ENCODE peak calls at places on chromosomes 6 and 20, in nine cellular contexts. One of them, this sample, is unnamed.

GRCh38 chr6:43635387-43636311 is at the start of gene MAD2L1BP:
- DNase-seq in PC-3: peak; percentile 74
- DNase-seq in OCI-LY7: peak; percentile 89
- DNase-seq in GM23338: peak; percentile 90
- DNase-seq in hepatocyte: peak; percentile 91
- DNase-seq in GM23248: peak; percentile 85
- DNase-seq in PC-9: peak; percentile 51
- DNase-seq in HCT116: peak; percentile 56
- DNase-seq in SK-N-SH: peak; percentile 86
- DNase-seq in this sample: peak; percentile 85

GRCh38 chr6:80608881-80609280 is 502.4 kb downstream of the BCKDHB start:
- DNase-seq in OCI-LY7: no peak
- DNase-seq in hepatocyte: no peak
- DNase-seq in HCT116: no peak
- DNase-seq in PC-3: no peak
- DNase-seq in GM23248: peak; percentile 62
- DNase-seq in PC-9: no peak
- DNase-seq in GM23338: no peak
- DNase-seq in SK-N-SH: no peak
- DNase-seq in this sample: no peak

GRCh38 chr20:1893721-1894470 is 1.3 kb upstream of the SIRPA start:
- DNase-seq in HCT116: peak; percentile 4
- DNase-seq in OCI-LY7: no peak
- DNase-seq in PC-9: no peak
- DNase-seq in GM23248: peak; percentile 47
- DNase-seq in hepatocyte: no peak
- DNase-seq in SK-N-SH: no peak
- DNase-seq in PC-3: no peak
- DNase-seq in GM23338: peak; percentile 81
- DNase-seq in this sample: no peak

GRCh38 chr6:157314705-157315321 is 8.5 kb downstream of the TMEM242 start:
- DNase-seq in GM23338: peak; percentile 83
- DNase-seq in GM23248: peak; percentile 84
- DNase-seq in OCI-LY7: peak; percentile 81
- DNase-seq in SK-N-SH: peak; percentile 69
- DNase-seq in hepatocyte: peak; percentile 73
- DNase-seq in PC-9: peak; percentile 66
- DNase-seq in HCT116: peak; percentile 58
- DNase-seq in PC-3: peak; percentile 75
- DNase-seq in this sample: peak; percentile 69

GRCh38 chr6:14068133-14068532 is 49.4 kb upstream of the CD83 start:
- DNase-seq in PC-9: peak; percentile 95
- DNase-seq in GM23338: no peak
- DNase-seq in GM23248: peak; percentile 86
- DNase-seq in PC-3: peak; percentile 96
- DNase-seq in SK-N-SH: no peak
- DNase-seq in hepatocyte: no peak
- DNase-seq in OCI-LY7: no peak
- DNase-seq in HCT116: no peak
- DNase-seq in this sample: no peak

GRCh38 chr6:83707829-83708545 is 914 bp downstream of the SNAP91 start:
- DNase-seq in SK-N-SH: peak; percentile 79
- DNase-seq in PC-3: no peak
- DNase-seq in GM23248: peak; percentile 33
- DNase-seq in OCI-LY7: no peak
- DNase-seq in GM23338: peak; percentile 65
- DNase-seq in PC-9: no peak
- DNase-seq in HCT116: no peak
- DNase-seq in hepatocyte: peak; percentile 8
- DNase-seq in this sample: no peak

GRCh38 chr20:21105429-21106170 is 558 bp downstream of the LINC00237 start:
- DNase-seq in GM23248: no peak
- DNase-seq in PC-9: no peak
- DNase-seq in PC-3: no peak
- DNase-seq in GM23338: peak; percentile 83
- DNase-seq in SK-N-SH: peak; percentile 45
- DNase-seq in hepatocyte: no peak
- DNase-seq in HCT116: no peak
- DNase-seq in OCI-LY7: no peak
- DNase-seq in this sample: no peak

GRCh38 chr6:89298680-89299450 is 16.2 kb downstream of the GABRR2 start:
- DNase-seq in GM23248: peak; percentile 27
- DNase-seq in HCT116: peak; percentile 58
- DNase-seq in GM23338: no peak
- DNase-seq in SK-N-SH: no peak
- DNase-seq in PC-9: peak; percentile 92
- DNase-seq in PC-3: peak; percentile 89
- DNase-seq in OCI-LY7: no peak
- DNase-seq in hepatocyte: peak; percentile 35
- DNase-seq in this sample: peak; percentile 93

GRCh38 chr6:170049641-170050491 is 241.0 kb downstream of the DLL1 start:
- DNase-seq in OCI-LY7: no peak
- DNase-seq in hepatocyte: peak; percentile 68
- DNase-seq in PC-9: no peak
- DNase-seq in GM23338: no peak
- DNase-seq in GM23248: peak; percentile 90
- DNase-seq in PC-3: no peak
- DNase-seq in SK-N-SH: peak; percentile 56
- DNase-seq in HCT116: no peak
- DNase-seq in this sample: no peak

GRCh38 chr6:51472745-51473483 is 614.5 kb downstream of the PKHD1 start:
- DNase-seq in GM23248: no peak
- DNase-seq in PC-9: peak; percentile 38
- DNase-seq in hepatocyte: peak; percentile 65
- DNase-seq in OCI-LY7: no peak
- DNase-seq in HCT116: no peak
- DNase-seq in PC-3: peak; percentile 95
- DNase-seq in SK-N-SH: no peak
- DNase-seq in GM23338: peak; percentile 34
- DNase-seq in this sample: no peak

GRCh38 chr20:35738410-35739179 is 3.5 kb downstream of the RBM39 start:
- DNase-seq in GM23338: no peak
- DNase-seq in OCI-LY7: no peak
- DNase-seq in GM23248: no peak
- DNase-seq in hepatocyte: no peak
- DNase-seq in SK-N-SH: no peak
- DNase-seq in PC-9: no peak
- DNase-seq in HCT116: no peak
- DNase-seq in PC-3: no peak
- DNase-seq in this sample: no peak
- H3K27ac ChIP-seq in GM23338: peak overlapping the region; percentile 28
- H3K27ac ChIP-seq in OCI-LY7: no peak overlapping the region
- H3K27ac ChIP-seq in GM23248: peak overlapping the region; percentile 96
- H3K27ac ChIP-seq in hepatocyte: no peak overlapping the region
- H3K27ac ChIP-seq in SK-N-SH: no peak overlapping the region
- H3K27ac ChIP-seq in PC-9: no peak overlapping the region
- H3K27ac ChIP-seq in HCT116: no peak overlapping the region
- H3K27ac ChIP-seq in PC-3: no peak overlapping the region
- H3K27ac ChIP-seq in this sample: no peak overlapping the region

GRCh38 chr6:34242252-34243130 is 5.8 kb downstream of the HMGA1 start:
- DNase-seq in GM23338: no peak
- DNase-seq in HCT116: no peak
- DNase-seq in PC-3: peak; percentile 44
- DNase-seq in hepatocyte: no peak
- DNase-seq in PC-9: no peak
- DNase-seq in SK-N-SH: no peak
- DNase-seq in OCI-LY7: no peak
- DNase-seq in GM23248: peak; percentile 56
- DNase-seq in this sample: no peak

GRCh38 chr6:34243131-34243771 is 5.6 kb downstream of the SMIM29 start:
- DNase-seq in HCT116: no peak
- DNase-seq in GM23248: peak; percentile 69
- DNase-seq in OCI-LY7: no peak
- DNase-seq in GM23338: no peak
- DNase-seq in SK-N-SH: no peak
- DNase-seq in PC-3: peak; percentile 67
- DNase-seq in hepatocyte: no peak
- DNase-seq in PC-9: peak; percentile 60
- DNase-seq in this sample: no peak

GRCh38 chr6:34240329-34241248 is 3.9 kb downstream of the HMGA1 start:
- DNase-seq in OCI-LY7: no peak
- DNase-seq in GM23248: no peak
- DNase-seq in PC-9: no peak
- DNase-seq in HCT116: no peak
- DNase-seq in hepatocyte: no peak
- DNase-seq in SK-N-SH: no peak
- DNase-seq in GM23338: no peak
- DNase-seq in PC-3: no peak
- DNase-seq in this sample: no peak

GRCh38 chr6:34239893-34240292 is 3.2 kb downstream of the HMGA1 start:
- DNase-seq in hepatocyte: no peak
- DNase-seq in SK-N-SH: no peak
- DNase-seq in GM23248: no peak
- DNase-seq in GM23338: no peak
- DNase-seq in PC-3: no peak
- DNase-seq in OCI-LY7: no peak
- DNase-seq in HCT116: no peak
- DNase-seq in PC-9: no peak
- DNase-seq in this sample: no peak

DNA sequence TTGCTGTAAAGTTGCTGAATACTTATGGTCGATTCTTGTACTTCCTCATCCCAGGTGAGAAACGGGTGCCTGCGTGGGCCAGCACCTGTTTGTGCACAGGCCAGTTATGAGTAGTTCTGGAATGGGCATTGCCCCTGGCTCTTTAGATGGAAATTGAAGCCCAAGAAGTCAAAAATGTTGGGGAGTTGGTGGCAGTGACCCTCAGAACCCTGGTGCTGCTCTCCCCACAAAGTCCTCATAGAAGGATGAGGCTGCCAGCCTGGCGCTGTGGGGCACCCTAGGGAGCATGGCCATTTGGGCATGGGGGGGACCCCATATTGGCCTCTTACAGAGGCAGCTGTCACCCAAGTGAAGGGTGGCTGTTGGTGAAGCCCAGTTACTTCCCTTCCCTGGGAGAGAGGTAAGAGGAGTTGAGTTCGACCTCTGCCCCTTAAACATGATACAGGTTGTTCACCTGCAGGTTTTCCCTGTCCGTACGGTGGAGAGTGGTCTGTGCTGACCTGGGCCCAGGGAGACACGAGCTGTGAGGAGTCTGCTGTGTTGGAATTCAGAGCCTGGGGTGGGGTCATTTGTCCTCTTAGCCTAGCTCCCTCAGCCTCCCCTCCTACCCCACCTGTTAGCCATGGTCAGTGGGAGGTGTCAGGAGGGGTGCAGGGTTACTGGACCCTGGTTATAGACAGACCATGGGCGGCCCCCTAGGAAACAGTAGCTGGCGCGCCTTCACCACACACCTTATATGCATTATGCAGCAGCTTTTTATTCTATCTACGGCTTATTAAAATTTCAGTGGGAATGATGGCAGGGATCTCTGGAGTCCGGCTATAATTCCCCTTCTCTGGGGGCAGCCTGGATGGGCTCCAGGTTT is 4.9 kb downstream of the HMGA1 start:
- DNase-seq in OCI-LY7: no peak
- DNase-seq in HCT116: no peak
- DNase-seq in PC-9: no peak
- DNase-seq in GM23338: no peak
- DNase-seq in hepatocyte: no peak
- DNase-seq in GM23248: no peak
- DNase-seq in SK-N-SH: no peak
- DNase-seq in PC-3: no peak
- DNase-seq in this sample: no peak
- H3K4me1 ChIP-seq in OCI-LY7: peaks cover 56% of the 10 kb centered on the region
- H3K4me1 ChIP-seq in HCT116: peaks cover 69% of the 10 kb centered on the region
- H3K4me1 ChIP-seq in PC-9: peaks cover 72% of the 10 kb centered on the region
- H3K4me1 ChIP-seq in GM23338: peaks cover 61% of the 10 kb centered on the region
- H3K4me1 ChIP-seq in hepatocyte: peaks cover 18% of the 10 kb centered on the region
- H3K4me1 ChIP-seq in GM23248: peaks cover 50% of the 10 kb centered on the region
- H3K4me1 ChIP-seq in SK-N-SH: peaks cover 53% of the 10 kb centered on the region
- H3K4me1 ChIP-seq in PC-3: peaks cover 82% of the 10 kb centered on the region
- H3K4me1 ChIP-seq in this sample: peaks cover 5% of the 10 kb centered on the region

DNA sequence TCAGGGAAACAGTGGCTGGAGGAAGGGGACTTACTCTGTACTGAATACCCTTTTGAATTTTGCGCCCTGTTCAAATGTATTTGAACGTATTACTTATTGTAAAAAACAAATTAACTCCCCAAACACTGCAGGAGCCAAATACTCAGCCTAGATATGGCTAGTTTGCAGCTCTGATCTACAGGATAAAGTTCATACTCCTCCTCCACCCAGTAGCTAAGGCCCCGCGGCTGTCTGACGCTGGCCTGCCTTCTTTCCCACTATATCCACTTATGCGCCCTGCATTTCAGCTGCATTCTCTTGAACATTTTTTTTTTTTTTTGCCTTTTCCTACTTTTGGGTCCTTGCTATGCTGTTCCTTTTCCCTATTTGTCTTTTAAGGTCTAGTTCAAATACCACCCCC is 6.5 kb downstream of the GSS start:
- DNase-seq in HCT116: no peak
- DNase-seq in GM23338: no peak
- DNase-seq in SK-N-SH: no peak
- DNase-seq in PC-9: no peak
- DNase-seq in GM23248: no peak
- DNase-seq in OCI-LY7: no peak
- DNase-seq in hepatocyte: no peak
- DNase-seq in PC-3: no peak
- DNase-seq in this sample: no peak
- H3K9me2 ChIP-seq in HCT116: no peaks in the 10 kb centered on the region
- H3K9me2 ChIP-seq in GM23338: no peaks in the 10 kb centered on the region
- H3K9me2 ChIP-seq in SK-N-SH: no peaks in the 10 kb centered on the region
- H3K9me2 ChIP-seq in PC-9: no peaks in the 10 kb centered on the region
- H3K9me2 ChIP-seq in GM23248: no peaks in the 10 kb centered on the region
- H3K9me2 ChIP-seq in OCI-LY7: no peaks in the 10 kb centered on the region
- H3K9me2 ChIP-seq in hepatocyte: no peaks in the 10 kb centered on the region
- H3K9me2 ChIP-seq in PC-3: no peaks in the 10 kb centered on the region
- H3K9me2 ChIP-seq in this sample: no peaks in the 10 kb centered on the region

GRCh38 chr6:28402197-28402596 is 2.6 kb upstream of the ZSCAN12 start:
- DNase-seq in SK-N-SH: no peak
- DNase-seq in GM23248: no peak
- DNase-seq in hepatocyte: no peak
- DNase-seq in OCI-LY7: no peak
- DNase-seq in HCT116: no peak
- DNase-seq in PC-9: no peak
- DNase-seq in PC-3: no peak
- DNase-seq in GM23338: no peak
- DNase-seq in this sample: no peak

GRCh38 chr6:28401172-28401571 is 1.6 kb upstream of the ZSCAN12 start:
- DNase-seq in OCI-LY7: no peak
- DNase-seq in hepatocyte: no peak
- DNase-seq in GM23248: peak; percentile 41
- DNase-seq in HCT116: no peak
- DNase-seq in GM23338: no peak
- DNase-seq in SK-N-SH: no peak
- DNase-seq in PC-9: no peak
- DNase-seq in PC-3: peak; percentile 76
- DNase-seq in this sample: no peak

GRCh38 chr6:28400122-28400451 is 540 bp upstream of the ZSCAN12 start:
- DNase-seq in SK-N-SH: no peak
- DNase-seq in GM23248: no peak
- DNase-seq in OCI-LY7: no peak
- DNase-seq in hepatocyte: no peak
- DNase-seq in PC-3: no peak
- DNase-seq in HCT116: no peak
- DNase-seq in PC-9: no peak
- DNase-seq in GM23338: no peak
- DNase-seq in this sample: no peak

GRCh38 chr6:28395918-28396317 is 3.6 kb downstream of the ZSCAN12 start:
- DNase-seq in GM23248: no peak
- DNase-seq in PC-9: no peak
- DNase-seq in hepatocyte: no peak
- DNase-seq in PC-3: no peak
- DNase-seq in HCT116: no peak
- DNase-seq in SK-N-SH: no peak
- DNase-seq in OCI-LY7: no peak
- DNase-seq in GM23338: no peak
- DNase-seq in this sample: no peak

GRCh38 chr6:28399370-28400121 is at the start of gene ZSCAN12:
- DNase-seq in OCI-LY7: peak; percentile 94
- DNase-seq in GM23248: peak; percentile 92
- DNase-seq in PC-9: peak; percentile 75
- DNase-seq in hepatocyte: peak; percentile 95
- DNase-seq in PC-3: no peak
- DNase-seq in GM23338: peak; percentile 97
- DNase-seq in HCT116: no peak
- DNase-seq in SK-N-SH: peak; percentile 85
- DNase-seq in this sample: peak; percentile 93
- H3K27ac ChIP-seq in OCI-LY7: peak within 1 kb of the TSS; percentile 80
- H3K27ac ChIP-seq in GM23248: peak within 1 kb of the TSS; percentile 22
- H3K27ac ChIP-seq in PC-9: peak within 1 kb of the TSS; percentile 43
- H3K27ac ChIP-seq in hepatocyte: peak within 1 kb of the TSS; percentile 90
- H3K27ac ChIP-seq in PC-3: no peak within 1 kb of the TSS
- H3K27ac ChIP-seq in GM23338: peak within 1 kb of the TSS; percentile 61
- H3K27ac ChIP-seq in HCT116: no peak within 1 kb of the TSS
- H3K27ac ChIP-seq in SK-N-SH: peak within 1 kb of the TSS; percentile 65
- H3K27ac ChIP-seq in this sample: peak within 1 kb of the TSS; percentile 53

This sample was measured in MM.1S.